ENCODE peak calls at places on chromosomes 7 and 10, in six cellular contexts. D, F, W, A, K and E are unnamed samples.
A peak's percentile ranks its signal among the peaks of the same experiment; 100 is the strongest.

GRCh38 chr7:50068026-50068425 is 25.0 kb downstream of the ZPBP start:
- DNase-seq in D (no peak), F (no peak), K (no peak), W (peak; percentile 18), A (no peak), E (no peak)

GRCh38 chr10:121702351-121703320 is 104.4 kb upstream of the FGFR2 start:
- DNase-seq in K (no peak), F (no peak), W (no peak), A (no peak), D (no peak), E (no peak)

GRCh38 chr7:142024547-142024946 is 28.9 kb downstream of the MGAM start:
- DNase-seq in D (no peak), K (no peak), A (no peak), F (no peak), W (no peak), E (no peak)

GRCh38 chr7:40584667-40585433 is 450.0 kb downstream of the SUGCT start:
- DNase-seq in A (no peak), W (no peak), F (no peak), D (no peak), K (no peak), E (no peak)

GRCh38 chr10:35451103-35452016 is 115.1 kb downstream of the CCNY start:
- DNase-seq in A (no peak), D (peak; percentile 56), W (no peak), F (no peak), K (no peak), E (no peak)

GRCh38 chr7:15916666-15917388 is 230.3 kb upstream of the MEOX2 start:
- DNase-seq in D (no peak), A (no peak), K (no peak), F (no peak), W (no peak), E (no peak)

GRCh38 chr10:110547139-110547761 is 20.2 kb upstream of the SMC3 start:
- DNase-seq in F (no peak), W (no peak), K (no peak), A (peak; percentile 13), D (no peak), E (no peak)

GRCh38 chr7:29612596-29612995 is 49.0 kb downstream of the PRR15 start:
- DNase-seq in F (no peak), A (no peak), D (no peak), W (no peak), K (no peak), E (no peak)

GRCh38 chr10:114012650-114013049 is 31.0 kb upstream of the ADRB1 start:
- DNase-seq in A (no peak), K (no peak), D (peak; percentile 43), F (no peak), W (no peak), E (no peak)

GRCh38 chr10:117363027-117363426 is 12.2 kb downstream of the PDZD8 start:
- DNase-seq in F (no peak), W (no peak), A (no peak), D (no peak), K (no peak), E (no peak)

GRCh38 chr7:88217675-88218427 is 2.0 kb downstream of the SRI start:
- DNase-seq in A (no peak), F (no peak), K (no peak), D (no peak), W (no peak), E (no peak)

GRCh38 chr7:284762-285722 is 4.9 kb upstream of the FOXL3 start:
- DNase-seq in A (no peak), W (no peak), D (no peak), K (no peak), F (no peak), E (no peak)

GRCh38 chr10:59622320-59622901 is 87.2 kb downstream of the SLC16A9 start:
- DNase-seq in F (peak; percentile 11), D (no peak), A (peak; percentile 71), K (no peak), W (peak; percentile 4), E (no peak)

GRCh38 chr10:93413252-93413689 is 68.9 kb downstream of the MYOF start:
- DNase-seq in K (no peak), W (peak; percentile 5), A (no peak), D (no peak), F (no peak), E (peak; percentile 16)

GRCh38 chr7:96152706-96153105 is 169.2 kb downstream of the SLC25A13 start:
- DNase-seq in K (no peak), A (no peak), F (no peak), D (no peak), W (no peak), E (no peak)

GRCh38 chr10:23514321-23514720 is 75.4 kb downstream of the OTUD1 start:
- DNase-seq in D (no peak), F (no peak), W (no peak), K (no peak), A (no peak), E (no peak)

GRCh38 chr7:25926439-25926838 is 225.6 kb upstream of the NFE2L3 start:
- DNase-seq in W (no peak), F (no peak), D (no peak), A (no peak), K (no peak), E (no peak)

GRCh38 chr7:15889501-15889900 is 203.0 kb upstream of the MEOX2 start:
- DNase-seq in W (no peak), A (no peak), D (no peak), K (no peak), F (no peak), E (no peak)

GRCh38 chr10:63157845-63158624 is 24.9 kb downstream of the NRBF2 start:
- DNase-seq in K (no peak), A (peak; percentile 96), F (peak; percentile 86), W (no peak), D (no peak), E (peak; percentile 37)

GRCh38 chr7:81845628-81846259 is 75.9 kb upstream of the HGF start:
- DNase-seq in W (no peak), A (no peak), F (no peak), K (no peak), D (no peak), E (no peak)

GRCh38 chr10:77493851-77494788 is 143.5 kb downstream of the KCNMA1 start:
- DNase-seq in K (no peak), D (no peak), A (no peak), F (no peak), W (no peak), E (no peak)

GRCh38 chr7:22156205-22156604 is 200.7 kb downstream of the RAPGEF5 start:
- DNase-seq in A (no peak), D (no peak), W (no peak), F (peak; percentile 37), K (no peak), E (no peak)

GRCh38 chr7:100966542-100967291 is 2.6 kb upstream of the MUC12 start:
- DNase-seq in K (no peak), D (no peak), W (no peak), A (no peak), F (no peak), E (no peak)

GRCh38 chr7:155594163-155594732 is 47.9 kb upstream of the CNPY1 start:
- DNase-seq in K (no peak), F (no peak), A (no peak), D (no peak), W (no peak), E (no peak)

GRCh38 chr10:121596668-121597503 is 1.4 kb downstream of the FGFR2 start:
- DNase-seq in F (no peak), K (peak; percentile 56), D (no peak), W (no peak), A (no peak), E (no peak)

GRCh38 chr10:8233832-8234259 is 179.4 kb downstream of the GATA3 start:
- DNase-seq in K (no peak), W (no peak), F (no peak), A (no peak), D (no peak), E (no peak)

GRCh38 chr10:86020139-86020538 is 346.5 kb downstream of the GRID1 start:
- DNase-seq in D (no peak), K (no peak), W (no peak), A (no peak), F (no peak), E (no peak)

GRCh38 chr7:48074231-48074654 is 14.8 kb upstream of the UPP1 start:
- DNase-seq in D (no peak), F (no peak), A (no peak), K (no peak), W (no peak), E (no peak)

GRCh38 chr7:40429821-40430220 is 295.0 kb downstream of the SUGCT start:
- DNase-seq in K (no peak), W (no peak), F (no peak), A (no peak), D (no peak), E (no peak)

GRCh38 chr7:122944682-122945303 is 50.7 kb downstream of the TAS2R16 start:
- DNase-seq in A (no peak), W (no peak), F (no peak), K (no peak), D (no peak), E (no peak)

GRCh38 chr7:134444198-134444960 is 14.5 kb downstream of the AKR1B1 start:
- DNase-seq in A (no peak), F (no peak), K (no peak), W (no peak), D (peak; percentile 44), E (no peak)

GRCh38 chr7:90629306-90629918 is 33.3 kb downstream of the CDK14 start:
- DNase-seq in A (peak; percentile 41), F (peak; percentile 26), D (no peak), K (no peak), W (no peak), E (no peak)

GRCh38 chr7:7820939-7821338 is 102.5 kb upstream of the RPA3 start:
- DNase-seq in W (no peak), A (no peak), D (no peak), K (no peak), F (no peak), E (no peak)

GRCh38 chr10:14878266-14879054 is at the start of gene SUV39H2:
- DNase-seq in W (peak; percentile 87), K (peak; percentile 95), A (peak; percentile 79), D (peak; percentile 95), F (peak; percentile 73), E (peak; percentile 91)